ENCODE peak calls at places on chromosomes 3 and 15, in seven cellular contexts. X is tibial nerve, G is stomach, E is left ventricle myocardium inferior, K is ovary, O is trophoblast cell, U is right cardiac atrium. H is an unnamed sample.

GRCh38 chr3:124986153-124987143 is 51.9 kb upstream of the MUC13 start:
- DNase-seq in X (no peak), G (no peak), E (no peak), K (no peak), O (peak; percentile 88), U (peak; percentile 64), H (no peak)

GRCh38 chr3:148158210-148158609 is 539.5 kb upstream of the AGTR1 start:
- DNase-seq in X (peak; percentile 14), G (no peak), E (no peak), K (no peak), O (no peak), U (peak; percentile 25), H (no peak)

GRCh38 chr3:115208066-115208750 is 61.1 kb upstream of the ZBTB20 start:
- DNase-seq in X (no peak), G (no peak), E (no peak), K (no peak), O (no peak), U (no peak), H (no peak)

GRCh38 chr3:59006791-59007517 is 42.9 kb downstream of the CFAP20DC start:
- DNase-seq in X (no peak), G (no peak), E (peak; percentile 37), K (no peak), O (no peak), U (peak; percentile 85), H (no peak)

GRCh38 chr3:197501879-197502620 is 53.7 kb downstream of the BDH1 start:
- DNase-seq in X (no peak), G (peak; percentile 63), E (no peak), K (no peak), O (peak; percentile 33), U (peak; percentile 68), H (no peak)

GRCh38 chr3:120177907-120178306 is 83.7 kb upstream of the GSK3B start:
- DNase-seq in X (no peak), G (no peak), E (no peak), K (no peak), O (no peak), U (no peak), H (no peak)

GRCh38 chr15:67013696-67014095 is 51.7 kb upstream of the SMAD3 start:
- DNase-seq in X (no peak), G (no peak), E (peak; percentile 50), K (no peak), O (no peak), U (peak; percentile 74), H (no peak)

GRCh38 chr3:177197934-177198484 is 727 bp upstream of the TBL1XR1 start:
- DNase-seq in X (no peak), G (no peak), E (no peak), K (no peak), O (no peak), U (no peak), H (peak; percentile 46)

GRCh38 chr3:179943097-179943880 is 93.4 kb downstream of the PEX5L start:
- DNase-seq in X (no peak), G (no peak), E (no peak), K (no peak), O (no peak), U (no peak), H (no peak)

GRCh38 chr15:31027948-31028586 is 36.6 kb upstream of the MTMR10 start:
- DNase-seq in X (no peak), G (no peak), E (no peak), K (no peak), O (no peak), U (no peak), H (no peak)

GRCh38 chr3:36677331-36678007 is 86.9 kb downstream of the DCLK3 start:
- DNase-seq in X (no peak), G (no peak), E (no peak), K (no peak), O (peak; percentile 82), U (no peak), H (no peak)

GRCh38 chr3:196178993-196179379 is 32.2 kb downstream of the ZDHHC19 start:
- DNase-seq in X (no peak), G (no peak), E (no peak), K (no peak), O (no peak), U (no peak), H (no peak)
- H3K4me3 ChIP-seq in X (no peak overlapping the region), G (no peak overlapping the region), E (no peak overlapping the region), K (no peak overlapping the region), O (no peak overlapping the region), U (no peak overlapping the region), H (peak overlapping the region; percentile 40)

DNA sequence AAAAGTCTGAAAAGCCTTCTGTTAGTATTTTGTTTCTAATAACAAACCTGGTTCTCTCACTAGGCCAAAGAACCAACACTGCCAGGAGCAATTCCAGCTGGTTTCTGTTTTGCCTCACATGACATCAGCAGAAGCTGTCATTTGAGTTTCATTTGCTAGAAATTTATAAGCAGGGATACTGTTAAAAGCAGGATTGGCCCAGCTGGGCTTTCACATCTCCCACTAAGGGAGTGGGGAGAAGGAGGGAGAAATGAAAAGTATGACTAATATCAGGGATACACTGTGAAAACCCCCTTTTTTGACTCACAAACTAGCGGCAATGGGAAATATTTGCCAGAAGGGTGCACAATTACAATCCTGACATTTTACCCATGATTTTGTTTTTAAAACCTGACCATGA is 5.3 kb downstream of the CCDC80 start:
- DNase-seq in X (peak; percentile 48), G (no peak), E (no peak), K (peak; percentile 58), O (no peak), U (peak; percentile 59), H (no peak)
- H3K4me3 ChIP-seq in X (peak overlapping the region; percentile 1), G (no peak overlapping the region), E (peak overlapping the region; percentile 63), K (peak overlapping the region; percentile 24), O (no peak overlapping the region), U (no peak overlapping the region), H (no peak overlapping the region)

DNA sequence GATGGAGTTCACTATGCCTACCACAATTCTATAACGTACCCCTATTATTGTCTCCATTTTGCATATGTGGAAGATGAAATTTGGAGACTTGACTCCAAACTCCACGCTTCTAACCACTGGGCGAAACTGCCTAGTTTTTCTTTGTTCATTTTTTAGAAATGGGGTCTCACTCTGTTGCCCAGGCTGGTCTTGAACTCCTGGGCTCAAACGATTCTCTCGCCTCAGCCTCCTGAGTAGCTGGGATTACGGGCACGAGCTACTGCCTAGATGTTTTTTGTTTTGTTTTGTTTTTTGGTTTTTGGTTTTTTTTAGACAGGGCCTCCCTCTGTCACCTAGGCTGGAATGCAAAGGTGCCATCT is 584 bp upstream of the RPL32 start:
- DNase-seq in X (no peak), G (no peak), E (no peak), K (no peak), O (no peak), U (no peak), H (no peak)
- H3K4me3 ChIP-seq in X (peak overlapping the region; percentile 88), G (no peak overlapping the region), E (peak overlapping the region; percentile 80), K (no peak overlapping the region), O (no peak overlapping the region), U (peak overlapping the region; percentile 56), H (peak overlapping the region; percentile 69)

GRCh38 chr15:68213991-68214837 is 9.1 kb upstream of the CALML4 start:
- DNase-seq in X (no peak), G (no peak), E (peak; percentile 1), K (no peak), O (no peak), U (peak; percentile 6), H (no peak)
- H3K4me3 ChIP-seq in X (no peak overlapping the region), G (no peak overlapping the region), E (no peak overlapping the region), K (no peak overlapping the region), O (no peak overlapping the region), U (no peak overlapping the region), H (no peak overlapping the region)